ENCODE peak calls at places on chromosomes 12 and 14, in six cellular contexts. One of them, this sample, is unnamed. For H3K4me1, the result is how much of the 10 kb centered on the place peaks cover.

GRCh38 chr12:104469523-104469922 is 12.8 kb downstream of the CHST11 start:
- DNase-seq in GM23338: no peak
- DNase-seq in stomach: no peak
- DNase-seq in vagina: no peak
- DNase-seq in prostate gland: no peak
- DNase-seq in transverse colon: no peak
- DNase-seq in this sample: no peak

GRCh38 chr12:123075591-123076171 is 75.2 kb downstream of the PITPNM2 start:
- DNase-seq in GM23338: peak
- DNase-seq in stomach: peak
- DNase-seq in vagina: no peak
- DNase-seq in prostate gland: peak
- DNase-seq in transverse colon: peak
- DNase-seq in this sample: peak

GRCh38 chr14:95889236-95889979 is 12.8 kb downstream of the TUNAR start:
- DNase-seq in GM23338: no peak
- DNase-seq in stomach: no peak
- DNase-seq in vagina: no peak
- DNase-seq in prostate gland: no peak
- DNase-seq in transverse colon: no peak
- DNase-seq in this sample: no peak

GRCh38 chr12:109760031-109760929 is 46.7 kb downstream of the FAM222A start:
- DNase-seq in GM23338: no peak
- DNase-seq in stomach: peak
- DNase-seq in vagina: peak
- DNase-seq in prostate gland: no peak
- DNase-seq in transverse colon: peak
- DNase-seq in this sample: peak

GRCh38 chr14:69712637-69713088 is 54.3 kb upstream of the SRSF5 start:
- DNase-seq in GM23338: peak
- DNase-seq in stomach: peak
- DNase-seq in vagina: no peak
- DNase-seq in prostate gland: peak
- DNase-seq in transverse colon: peak
- DNase-seq in this sample: peak

GRCh38 chr12:33614630-33615029 is 175.0 kb upstream of the SYT10 start:
- DNase-seq in GM23338: no peak
- DNase-seq in stomach: no peak
- DNase-seq in vagina: no peak
- DNase-seq in prostate gland: no peak
- DNase-seq in transverse colon: no peak
- DNase-seq in this sample: no peak

GRCh38 chr14:81265641-81266169 is 44.9 kb upstream of the GTF2A1 start:
- DNase-seq in GM23338: no peak
- DNase-seq in stomach: no peak
- DNase-seq in vagina: no peak
- DNase-seq in prostate gland: no peak
- DNase-seq in transverse colon: no peak
- DNase-seq in this sample: no peak

GRCh38 chr14:64891839-64892375 is 12.2 kb upstream of the SPTB start:
- DNase-seq in GM23338: peak
- DNase-seq in stomach: no peak
- DNase-seq in vagina: no peak
- DNase-seq in prostate gland: peak
- DNase-seq in transverse colon: peak
- DNase-seq in this sample: no peak

GRCh38 chr12:57899010-57899662 is 42.2 kb upstream of the ATP23 start:
- DNase-seq in GM23338: no peak
- DNase-seq in stomach: peak
- DNase-seq in vagina: no peak
- DNase-seq in prostate gland: peak
- DNase-seq in transverse colon: peak
- DNase-seq in this sample: no peak

GRCh38 chr12:15146585-15146984 is 74.6 kb downstream of the RERG start:
- DNase-seq in GM23338: peak
- DNase-seq in stomach: no peak
- DNase-seq in vagina: no peak
- DNase-seq in prostate gland: no peak
- DNase-seq in transverse colon: no peak
- DNase-seq in this sample: no peak

GRCh38 chr14:28596336-28596735 is 170.3 kb upstream of the FOXG1 start:
- DNase-seq in GM23338: no peak
- DNase-seq in stomach: no peak
- DNase-seq in vagina: no peak
- DNase-seq in prostate gland: no peak
- DNase-seq in transverse colon: no peak
- DNase-seq in this sample: no peak

GRCh38 chr14:61145258-61145902 is 135.8 kb downstream of the TMEM30B start:
- DNase-seq in GM23338: no peak
- DNase-seq in stomach: no peak
- DNase-seq in vagina: no peak
- DNase-seq in prostate gland: peak
- DNase-seq in transverse colon: no peak
- DNase-seq in this sample: no peak

GRCh38 chr12:68037616-68038255 is 48.5 kb downstream of the IFNG-AS1 start:
- DNase-seq in GM23338: no peak
- DNase-seq in stomach: no peak
- DNase-seq in vagina: no peak
- DNase-seq in prostate gland: no peak
- DNase-seq in transverse colon: no peak
- DNase-seq in this sample: no peak

GRCh38 chr12:123150804-123151678 is at the start of gene PITPNM2:
- DNase-seq in GM23338: peak
- DNase-seq in stomach: peak
- DNase-seq in vagina: no peak
- DNase-seq in prostate gland: peak
- DNase-seq in transverse colon: peak
- DNase-seq in this sample: peak

GRCh38 chr14:58763210-58763609 is 125.4 kb downstream of the DACT1 start:
- DNase-seq in GM23338: no peak
- DNase-seq in stomach: no peak
- DNase-seq in vagina: no peak
- DNase-seq in prostate gland: no peak
- DNase-seq in transverse colon: no peak
- DNase-seq in this sample: no peak

GRCh38 chr14:100336618-100337530 is 13.7 kb downstream of the SLC25A47 start:
- DNase-seq in GM23338: no peak
- DNase-seq in stomach: peak
- DNase-seq in vagina: no peak
- DNase-seq in prostate gland: no peak
- DNase-seq in transverse colon: no peak
- DNase-seq in this sample: peak

GRCh38 chr12:13116259-13116658 is 12.8 kb upstream of the GSG1 start:
- DNase-seq in GM23338: peak
- DNase-seq in stomach: no peak
- DNase-seq in vagina: no peak
- DNase-seq in prostate gland: no peak
- DNase-seq in transverse colon: no peak
- DNase-seq in this sample: no peak

GRCh38 chr12:623172-623864 is 39.9 kb downstream of the NINJ2 start:
- DNase-seq in GM23338: peak
- DNase-seq in stomach: no peak
- DNase-seq in vagina: no peak
- DNase-seq in prostate gland: no peak
- DNase-seq in transverse colon: no peak
- DNase-seq in this sample: no peak

GRCh38 chr12:92417343-92417742 is 271.7 kb upstream of the BTG1 start:
- DNase-seq in GM23338: no peak
- DNase-seq in stomach: no peak
- DNase-seq in vagina: no peak
- DNase-seq in prostate gland: no peak
- DNase-seq in transverse colon: no peak
- DNase-seq in this sample: no peak

GRCh38 chr12:99824900-99825562 is 159.7 kb downstream of the ANKS1B start:
- DNase-seq in GM23338: no peak
- DNase-seq in stomach: no peak
- DNase-seq in vagina: no peak
- DNase-seq in prostate gland: peak
- DNase-seq in transverse colon: no peak
- DNase-seq in this sample: no peak

GRCh38 chr12:118299791-118300460 is 72.8 kb downstream of the TAOK3 start:
- DNase-seq in GM23338: no peak
- DNase-seq in stomach: no peak
- DNase-seq in vagina: no peak
- DNase-seq in prostate gland: no peak
- DNase-seq in transverse colon: no peak
- DNase-seq in this sample: no peak

GRCh38 chr14:29654910-29655590 is 272.6 kb downstream of the PRKD1 start:
- DNase-seq in GM23338: no peak
- DNase-seq in stomach: no peak
- DNase-seq in vagina: no peak
- DNase-seq in prostate gland: no peak
- DNase-seq in transverse colon: no peak
- DNase-seq in this sample: no peak

GRCh38 chr12:49129332-49130150 is 1.7 kb downstream of the TUBA1B start:
- DNase-seq in GM23338: no peak
- DNase-seq in stomach: no peak
- DNase-seq in vagina: no peak
- DNase-seq in prostate gland: no peak
- DNase-seq in transverse colon: no peak
- DNase-seq in this sample: no peak

GRCh38 chr14:105152794-105153241 is 15.8 kb downstream of the JAG2 start:
- DNase-seq in GM23338: no peak
- DNase-seq in stomach: no peak
- DNase-seq in vagina: no peak
- DNase-seq in prostate gland: no peak
- DNase-seq in transverse colon: no peak
- DNase-seq in this sample: no peak

GRCh38 chr12:15851919-15852318 is 30.3 kb upstream of the STRAP start:
- DNase-seq in GM23338: no peak
- DNase-seq in stomach: no peak
- DNase-seq in vagina: no peak
- DNase-seq in prostate gland: no peak
- DNase-seq in transverse colon: no peak
- DNase-seq in this sample: no peak

GRCh38 chr12:104498211-104498801 is 41.6 kb downstream of the CHST11 start:
- DNase-seq in GM23338: no peak
- DNase-seq in stomach: no peak
- DNase-seq in vagina: no peak
- DNase-seq in prostate gland: no peak
- DNase-seq in transverse colon: no peak
- DNase-seq in this sample: no peak

GRCh38 chr12:106248177-106248848 is 493 bp upstream of the CKAP4 start:
- DNase-seq in GM23338: peak
- DNase-seq in stomach: peak
- DNase-seq in vagina: peak
- DNase-seq in prostate gland: peak
- DNase-seq in transverse colon: peak
- DNase-seq in this sample: no peak

GRCh38 chr12:28130625-28131598 is 59.3 kb upstream of the CCDC91 start:
- DNase-seq in GM23338: no peak
- DNase-seq in stomach: no peak
- DNase-seq in vagina: no peak
- DNase-seq in prostate gland: no peak
- DNase-seq in transverse colon: no peak
- DNase-seq in this sample: no peak

GRCh38 chr14:96590190-96590860 is 88.1 kb downstream of the PAPOLA start:
- DNase-seq in GM23338: no peak
- DNase-seq in stomach: no peak
- DNase-seq in vagina: no peak
- DNase-seq in prostate gland: no peak
- DNase-seq in transverse colon: no peak
- DNase-seq in this sample: peak

GRCh38 chr12:18580286-18580685 is 157.5 kb downstream of the PLCZ1 start:
- DNase-seq in GM23338: no peak
- DNase-seq in stomach: no peak
- DNase-seq in vagina: no peak
- DNase-seq in prostate gland: no peak
- DNase-seq in transverse colon: no peak
- DNase-seq in this sample: no peak

GRCh38 chr12:50017653-50018052 is 7.6 kb downstream of the RACGAP1 start:
- DNase-seq in GM23338: no peak
- DNase-seq in stomach: no peak
- DNase-seq in vagina: no peak
- DNase-seq in prostate gland: no peak
- DNase-seq in transverse colon: no peak
- DNase-seq in this sample: no peak

GRCh38 chr12:15982471-15982870 is 71.3 kb downstream of the DERA start:
- DNase-seq in GM23338: peak
- DNase-seq in stomach: no peak
- DNase-seq in vagina: no peak
- DNase-seq in prostate gland: no peak
- DNase-seq in transverse colon: no peak
- DNase-seq in this sample: no peak

GRCh38 chr14:43503508-43503907 is 1003.6 kb downstream of the FSCB start:
- DNase-seq in GM23338: peak
- DNase-seq in stomach: no peak
- DNase-seq in vagina: no peak
- DNase-seq in prostate gland: no peak
- DNase-seq in transverse colon: no peak
- DNase-seq in this sample: no peak

DNA sequence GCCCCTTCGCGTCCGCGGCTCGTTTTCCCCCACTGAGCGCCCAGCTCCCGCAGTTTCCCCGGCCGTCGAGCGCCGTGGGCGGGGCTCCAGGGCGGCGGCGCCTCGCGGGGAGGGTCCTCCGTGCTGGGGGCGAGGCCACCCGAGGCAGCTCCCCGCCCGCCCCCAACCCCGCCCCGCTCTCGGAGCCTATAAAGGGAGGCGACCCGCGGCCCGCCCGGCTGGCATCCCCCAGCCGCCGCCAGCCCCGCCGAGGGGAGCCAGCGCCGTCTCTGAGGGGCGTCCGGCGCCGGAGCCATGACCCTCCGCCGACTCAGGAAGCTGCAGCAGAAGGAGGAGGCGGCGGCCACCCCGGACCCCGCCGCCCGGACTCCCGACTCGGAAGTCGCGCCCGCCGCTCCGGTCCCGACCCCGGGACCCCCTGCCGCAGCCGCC is at the start of gene TAMALIN:
- DNase-seq in GM23338: peak
- DNase-seq in stomach: peak
- DNase-seq in vagina: no peak
- DNase-seq in prostate gland: peak
- DNase-seq in transverse colon: peak
- DNase-seq in this sample: peak
- TF ChIP-seq POLR2AphosphoS5 in GM23338: peak
- TF ChIP-seq POLR2AphosphoS5 in stomach: peak
- TF ChIP-seq POLR2AphosphoS5 in vagina: no peak
- TF ChIP-seq POLR2AphosphoS5 in prostate gland: peak
- TF ChIP-seq POLR2AphosphoS5 in transverse colon: peak
- TF ChIP-seq POLR2AphosphoS5 in this sample: peak

GRCh38 chr14:99224948-99225347 is 47.0 kb downstream of the BCL11B start:
- DNase-seq in GM23338: no peak
- DNase-seq in stomach: no peak
- DNase-seq in vagina: no peak
- DNase-seq in prostate gland: no peak
- DNase-seq in transverse colon: no peak
- DNase-seq in this sample: no peak
- H3K4me3 ChIP-seq in GM23338: no peak
- H3K4me3 ChIP-seq in stomach: no peak
- H3K4me3 ChIP-seq in vagina: no peak
- H3K4me3 ChIP-seq in prostate gland: no peak
- H3K4me3 ChIP-seq in transverse colon: no peak
- H3K4me3 ChIP-seq in this sample: no peak

GRCh38 chr12:25962932-25963525 is 4.5 kb downstream of the RASSF8 start:
- DNase-seq in GM23338: no peak
- DNase-seq in stomach: no peak
- DNase-seq in vagina: no peak
- DNase-seq in prostate gland: no peak
- DNase-seq in transverse colon: no peak
- DNase-seq in this sample: no peak
- H3K4me1 ChIP-seq in GM23338: under half
- H3K4me1 ChIP-seq in stomach: under half
- H3K4me1 ChIP-seq in vagina: under half
- H3K4me1 ChIP-seq in prostate gland: under half
- H3K4me1 ChIP-seq in transverse colon: under half
- H3K4me1 ChIP-seq in this sample: under half

GRCh38 chr12:59708059-59708458 is 112.2 kb downstream of the SLC16A7 start:
- DNase-seq in GM23338: no peak
- DNase-seq in stomach: no peak
- DNase-seq in vagina: no peak
- DNase-seq in prostate gland: no peak
- DNase-seq in transverse colon: no peak
- DNase-seq in this sample: no peak
- TF ChIP-seq POLR2AphosphoS5 in GM23338: no peak
- TF ChIP-seq POLR2AphosphoS5 in stomach: no peak
- TF ChIP-seq POLR2AphosphoS5 in vagina: no peak
- TF ChIP-seq POLR2AphosphoS5 in prostate gland: no peak
- TF ChIP-seq POLR2AphosphoS5 in transverse colon: no peak
- TF ChIP-seq POLR2AphosphoS5 in this sample: no peak

This sample was measured in upper lobe of left lung.